ENCODE peak calls at places on chromosomes 12 and 14, in four cellular contexts. G is endodermal cell, Z is keratinocyte, I is sigmoid colon. H is an unnamed sample.

GRCh38 chr12:52494518-52494917 is 1.5 kb upstream of the KRT6A start:
- DNase-seq in G (no peak), Z (peak), I (peak), H (no peak)

GRCh38 chr14:99718031-99718810 is 34.1 kb downstream of the CYP46A1 start:
- DNase-seq in G (peak), Z (no peak), I (no peak), H (no peak)

GRCh38 chr12:92503029-92503931 is 199.5 kb upstream of the PLEKHG7 start:
- DNase-seq in G (no peak), Z (no peak), I (peak), H (no peak)

GRCh38 chr12:29759950-29760349 is 23.8 kb downstream of the TMTC1 start:
- DNase-seq in G (no peak), Z (no peak), I (no peak), H (no peak)

GRCh38 chr12:62505786-62506185 is 39.2 kb downstream of the MON2 start:
- DNase-seq in G (no peak), Z (no peak), I (no peak), H (no peak)

GRCh38 chr12:121467638-121468403 is 67.9 kb downstream of the RNF34 start:
- DNase-seq in G (peak), Z (no peak), I (peak), H (no peak)

GRCh38 chr14:54927551-54927950 is 24.9 kb upstream of the GCH1 start:
- DNase-seq in G (no peak), Z (no peak), I (no peak), H (no peak)

GRCh38 chr12:42587564-42588307 is 1.8 kb downstream of the PRICKLE1 start:
- DNase-seq in G (peak), Z (no peak), I (no peak), H (no peak)

GRCh38 chr12:97805086-97805485 is 342.5 kb downstream of the RMST start:
- DNase-seq in G (no peak), Z (no peak), I (no peak), H (no peak)

GRCh38 chr14:24910408-24910986 is 139.4 kb downstream of the STXBP6 start:
- DNase-seq in G (no peak), Z (no peak), I (no peak), H (no peak)

GRCh38 chr14:33925209-33925608 is 25.7 kb downstream of the EGLN3 start:
- DNase-seq in G (no peak), Z (no peak), I (no peak), H (no peak)

GRCh38 chr12:63420206-63420644 is 248.1 kb downstream of the DPY19L2 start:
- DNase-seq in G (peak), Z (no peak), I (no peak), H (no peak)

GRCh38 chr12:45268672-45269406 is 52.9 kb downstream of the ANO6 start:
- DNase-seq in G (peak), Z (peak), I (peak), H (no peak)

GRCh38 chr12:30197392-30198047 is 413.8 kb upstream of the TMTC1 start:
- DNase-seq in G (no peak), Z (no peak), I (no peak), H (no peak)

GRCh38 chr12:6461401-6462233 is 8.9 kb downstream of the VAMP1 start:
- DNase-seq in G (no peak), Z (no peak), I (peak), H (peak)

GRCh38 chr12:9960613-9961012 is 10.6 kb upstream of the CLEC12A start:
- DNase-seq in G (no peak), Z (no peak), I (no peak), H (no peak)

GRCh38 chr12:132138941-132139871 is 4.9 kb downstream of the DDX51 start:
- DNase-seq in G (no peak), Z (no peak), I (no peak), H (no peak)

GRCh38 chr12:131217024-131217586 is 263.4 kb downstream of the ADGRD1 start:
- DNase-seq in G (peak), Z (no peak), I (no peak), H (peak)

GRCh38 chr12:113088971-113089756 is 32.6 kb downstream of the DTX1 start:
- DNase-seq in G (no peak), Z (no peak), I (no peak), H (peak)

GRCh38 chr12:67826946-67827719 is 162.1 kb upstream of the IFNG-AS1 start:
- DNase-seq in G (no peak), Z (no peak), I (no peak), H (no peak)

GRCh38 chr12:6383572-6384498 is at the start of gene LTBR:
- DNase-seq in G (peak), Z (no peak), I (peak), H (peak)

GRCh38 chr14:75711134-75711795 is 50.2 kb downstream of the TTLL5 start:
- DNase-seq in G (peak), Z (no peak), I (no peak), H (no peak)

DNA sequence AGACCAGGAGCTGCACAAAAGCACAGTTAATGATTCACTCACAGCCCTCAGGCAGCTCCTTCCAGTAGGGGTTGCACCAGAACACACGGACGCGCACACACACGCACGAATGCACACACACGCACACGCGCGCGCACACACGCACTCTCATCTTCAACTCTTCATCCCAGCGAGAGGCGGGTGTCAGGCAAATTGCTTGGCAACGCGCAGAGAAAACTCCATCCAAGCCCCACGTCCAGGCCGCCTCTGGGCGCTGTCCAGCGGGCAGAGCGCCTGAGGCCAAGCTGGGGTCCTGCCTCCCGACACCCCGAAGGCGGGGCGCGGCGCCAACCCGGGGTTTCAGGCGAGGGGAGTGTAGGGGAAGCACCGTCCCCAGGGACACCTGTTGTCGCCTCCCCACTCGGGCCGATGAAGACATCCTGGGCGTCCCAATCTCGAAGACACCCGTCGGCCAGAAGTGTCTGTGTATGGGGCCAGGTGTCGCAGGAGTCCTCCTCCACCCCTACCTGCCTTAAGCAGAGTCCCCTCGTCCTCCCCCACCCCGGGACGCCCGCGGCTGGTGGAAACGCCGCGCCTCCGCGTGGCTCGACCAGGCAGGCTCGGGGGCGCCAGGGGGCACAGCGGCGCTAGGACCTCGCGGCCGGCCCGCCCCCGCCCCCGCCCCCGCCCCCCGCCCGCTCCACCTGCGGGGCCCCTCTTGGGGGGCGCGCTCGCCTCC is 35.6 kb upstream of the STON2 start:
- DNase-seq in G (peak), Z (peak), I (peak), H (peak)
- H3K27ac ChIP-seq in G (no peak), Z (peak), I (peak), H (peak)

DNA sequence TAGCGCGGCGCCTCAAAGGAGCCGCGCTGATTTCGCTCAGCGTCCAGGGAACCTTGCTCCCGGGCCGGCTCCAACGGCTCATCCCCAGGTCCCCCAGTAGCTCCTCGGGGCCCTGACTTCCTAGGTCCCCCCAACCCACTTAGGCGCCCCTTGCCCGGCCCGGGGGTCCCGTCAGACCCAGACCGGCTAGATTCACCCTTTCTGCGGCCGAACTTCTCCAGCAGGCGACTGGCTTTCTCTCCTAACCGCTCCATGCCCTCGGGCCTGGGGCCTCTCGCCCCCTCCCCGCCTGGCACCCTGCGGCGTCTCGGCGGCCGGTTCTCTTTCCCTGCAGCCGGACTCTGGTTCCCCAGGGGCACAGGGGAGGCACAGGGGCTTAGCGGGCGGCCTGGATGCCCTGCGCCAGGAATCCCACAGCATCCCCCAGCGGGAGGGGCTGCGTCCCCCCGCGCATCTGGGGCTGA is 306 bp downstream of the AJUBA start:
- DNase-seq in G (peak), Z (no peak), I (no peak), H (no peak)
- H3K27ac ChIP-seq in G (peak), Z (peak), I (peak), H (peak)

DNA sequence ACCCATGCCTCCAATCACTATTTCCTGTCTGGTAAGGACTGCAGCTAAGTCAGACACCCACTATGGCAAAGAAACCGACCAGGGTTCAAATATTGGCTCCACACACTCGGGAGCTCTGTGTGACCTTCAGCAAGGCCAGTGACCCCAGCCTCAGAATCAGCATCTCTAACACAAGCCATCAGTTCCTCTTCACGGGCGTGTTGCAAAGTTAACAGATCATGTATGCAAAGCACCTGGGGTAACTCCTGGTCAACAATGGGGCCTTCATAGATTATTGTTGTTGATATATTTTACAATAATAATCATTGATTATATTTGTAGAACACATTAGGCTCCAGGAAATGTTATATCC is 6.2 kb upstream of the FAM222A start:
- DNase-seq in G (no peak), Z (no peak), I (no peak), H (no peak)
- H3K27ac ChIP-seq in G (no peak), Z (no peak), I (no peak), H (no peak)

DNA sequence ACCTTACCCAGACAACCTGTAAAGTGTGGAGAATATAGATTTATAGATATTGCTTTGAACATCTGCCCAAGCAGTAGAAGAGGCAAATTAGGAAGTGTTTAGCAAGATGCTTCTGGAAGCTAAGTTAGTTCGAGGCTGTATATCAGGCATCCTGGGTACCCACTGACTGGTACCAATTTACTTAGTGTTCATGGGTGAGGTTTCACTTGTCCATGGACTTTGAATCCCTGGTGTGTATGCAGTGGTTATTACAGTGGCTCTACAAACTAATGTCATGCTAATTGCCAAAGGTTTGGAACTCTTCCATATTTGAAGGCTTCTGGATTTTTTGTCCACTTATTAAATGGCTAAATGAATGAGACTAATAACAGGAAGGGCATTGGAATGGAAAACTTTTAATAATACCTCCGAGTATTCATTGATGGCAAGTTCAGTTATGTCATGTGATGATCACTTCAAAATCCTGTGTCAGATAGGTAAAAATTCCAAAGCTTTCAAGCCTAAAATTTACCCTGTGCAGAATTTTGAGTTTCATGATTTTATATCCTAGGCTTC is at the start of gene OR4E2:
- DNase-seq in G (no peak), Z (no peak), I (no peak), H (no peak)
- H3K27ac ChIP-seq in G (no peak), Z (no peak), I (no peak), H (no peak)

GRCh38 chr12:20420557-20420956 is 52.2 kb downstream of the PDE3A start:
- DNase-seq in G (no peak), Z (no peak), I (no peak), H (no peak)
- H3K27ac ChIP-seq in G (no peak), Z (no peak), I (peak), H (no peak)

H was measured in spleen.